ENCODE peak calls at places on chromosomes 4 and X, in six cellular contexts. One of them, this sample, is unnamed.

GRCh38 chrX:78455901-78456300 is 128.5 kb upstream of the CYSLTR1 start:
- DNase-seq in GM10248: no peak
- DNase-seq in left ventricle myocardium inferior: no peak
- DNase-seq in stimulated activated CD4-positive, alpha-beta T cell treated with anti-CD3 and anti-CD28 coated beads, Interleukin-15, amount 100 ng/mL, for 1 hour: no peak
- DNase-seq in CD8-positive, alpha-beta memory T cell: no peak
- DNase-seq in lung: no peak
- DNase-seq in this sample: peak

GRCh38 chrX:132940727-132941162 is 17.7 kb downstream of the HS6ST2 start:
- DNase-seq in GM10248: no peak
- DNase-seq in lung: no peak
- DNase-seq in stimulated activated CD4-positive, alpha-beta T cell treated with anti-CD3 and anti-CD28 coated beads, Interleukin-15, amount 100 ng/mL, for 1 hour: no peak
- DNase-seq in left ventricle myocardium inferior: no peak
- DNase-seq in CD8-positive, alpha-beta memory T cell: no peak
- DNase-seq in this sample: no peak

GRCh38 chr4:154597798-154598774 is 7.5 kb upstream of the FGA start:
- DNase-seq in lung: no peak
- DNase-seq in left ventricle myocardium inferior: no peak
- DNase-seq in GM10248: no peak
- DNase-seq in CD8-positive, alpha-beta memory T cell: no peak
- DNase-seq in stimulated activated CD4-positive, alpha-beta T cell treated with anti-CD3 and anti-CD28 coated beads, Interleukin-15, amount 100 ng/mL, for 1 hour: no peak
- DNase-seq in this sample: no peak

GRCh38 chr4:78766026-78766425 is 10.1 kb upstream of the BMP2K start:
- DNase-seq in lung: no peak
- DNase-seq in stimulated activated CD4-positive, alpha-beta T cell treated with anti-CD3 and anti-CD28 coated beads, Interleukin-15, amount 100 ng/mL, for 1 hour: no peak
- DNase-seq in CD8-positive, alpha-beta memory T cell: no peak
- DNase-seq in left ventricle myocardium inferior: no peak
- DNase-seq in GM10248: no peak
- DNase-seq in this sample: peak

GRCh38 chr4:47217291-47217690 is 185.9 kb downstream of the GABRB1 start:
- DNase-seq in lung: no peak
- DNase-seq in GM10248: no peak
- DNase-seq in left ventricle myocardium inferior: no peak
- DNase-seq in CD8-positive, alpha-beta memory T cell: no peak
- DNase-seq in stimulated activated CD4-positive, alpha-beta T cell treated with anti-CD3 and anti-CD28 coated beads, Interleukin-15, amount 100 ng/mL, for 1 hour: no peak
- DNase-seq in this sample: no peak

GRCh38 chr4:164799410-164799809 is 45.5 kb downstream of the SMIM31 start:
- DNase-seq in stimulated activated CD4-positive, alpha-beta T cell treated with anti-CD3 and anti-CD28 coated beads, Interleukin-15, amount 100 ng/mL, for 1 hour: no peak
- DNase-seq in lung: no peak
- DNase-seq in CD8-positive, alpha-beta memory T cell: no peak
- DNase-seq in left ventricle myocardium inferior: no peak
- DNase-seq in GM10248: no peak
- DNase-seq in this sample: no peak

GRCh38 chr4:187167126-187167525 is 443.5 kb upstream of the FAT1 start:
- DNase-seq in CD8-positive, alpha-beta memory T cell: no peak
- DNase-seq in stimulated activated CD4-positive, alpha-beta T cell treated with anti-CD3 and anti-CD28 coated beads, Interleukin-15, amount 100 ng/mL, for 1 hour: no peak
- DNase-seq in lung: no peak
- DNase-seq in GM10248: no peak
- DNase-seq in left ventricle myocardium inferior: no peak
- DNase-seq in this sample: no peak

GRCh38 chr4:138178566-138178965 is 63.6 kb downstream of the SLC7A11 start:
- DNase-seq in CD8-positive, alpha-beta memory T cell: no peak
- DNase-seq in stimulated activated CD4-positive, alpha-beta T cell treated with anti-CD3 and anti-CD28 coated beads, Interleukin-15, amount 100 ng/mL, for 1 hour: no peak
- DNase-seq in left ventricle myocardium inferior: no peak
- DNase-seq in GM10248: no peak
- DNase-seq in lung: no peak
- DNase-seq in this sample: peak

GRCh38 chr4:114317564-114317963 is 281.0 kb upstream of the UGT8 start:
- DNase-seq in lung: no peak
- DNase-seq in GM10248: no peak
- DNase-seq in stimulated activated CD4-positive, alpha-beta T cell treated with anti-CD3 and anti-CD28 coated beads, Interleukin-15, amount 100 ng/mL, for 1 hour: no peak
- DNase-seq in left ventricle myocardium inferior: no peak
- DNase-seq in CD8-positive, alpha-beta memory T cell: no peak
- DNase-seq in this sample: no peak

GRCh38 chrX:7996414-7996813 is 69.2 kb upstream of the PNPLA4 start:
- DNase-seq in stimulated activated CD4-positive, alpha-beta T cell treated with anti-CD3 and anti-CD28 coated beads, Interleukin-15, amount 100 ng/mL, for 1 hour: no peak
- DNase-seq in lung: no peak
- DNase-seq in left ventricle myocardium inferior: no peak
- DNase-seq in CD8-positive, alpha-beta memory T cell: peak
- DNase-seq in GM10248: peak
- DNase-seq in this sample: peak

GRCh38 chr4:78517050-78517652 is 34.4 kb upstream of the ANXA3 start:
- DNase-seq in left ventricle myocardium inferior: no peak
- DNase-seq in GM10248: no peak
- DNase-seq in lung: no peak
- DNase-seq in stimulated activated CD4-positive, alpha-beta T cell treated with anti-CD3 and anti-CD28 coated beads, Interleukin-15, amount 100 ng/mL, for 1 hour: no peak
- DNase-seq in CD8-positive, alpha-beta memory T cell: no peak
- DNase-seq in this sample: peak

GRCh38 chr4:71550220-71551190 is 211.7 kb downstream of the SLC4A4 start:
- DNase-seq in lung: no peak
- DNase-seq in left ventricle myocardium inferior: no peak
- DNase-seq in stimulated activated CD4-positive, alpha-beta T cell treated with anti-CD3 and anti-CD28 coated beads, Interleukin-15, amount 100 ng/mL, for 1 hour: no peak
- DNase-seq in CD8-positive, alpha-beta memory T cell: no peak
- DNase-seq in GM10248: no peak
- DNase-seq in this sample: peak

GRCh38 chrX:1386338-1387127 is 5.4 kb downstream of the SLC25A6 start:
- DNase-seq in GM10248: peak
- DNase-seq in stimulated activated CD4-positive, alpha-beta T cell treated with anti-CD3 and anti-CD28 coated beads, Interleukin-15, amount 100 ng/mL, for 1 hour: no peak
- DNase-seq in lung: no peak
- DNase-seq in left ventricle myocardium inferior: no peak
- DNase-seq in CD8-positive, alpha-beta memory T cell: no peak
- DNase-seq in this sample: no peak

GRCh38 chrX:45806410-45807121 is 605.9 kb upstream of the DIPK2B start:
- DNase-seq in left ventricle myocardium inferior: no peak
- DNase-seq in GM10248: peak
- DNase-seq in stimulated activated CD4-positive, alpha-beta T cell treated with anti-CD3 and anti-CD28 coated beads, Interleukin-15, amount 100 ng/mL, for 1 hour: no peak
- DNase-seq in CD8-positive, alpha-beta memory T cell: peak
- DNase-seq in lung: no peak
- DNase-seq in this sample: peak

GRCh38 chr4:153341575-153342090 is 2.9 kb upstream of the MND1 start:
- DNase-seq in CD8-positive, alpha-beta memory T cell: no peak
- DNase-seq in left ventricle myocardium inferior: no peak
- DNase-seq in GM10248: no peak
- DNase-seq in stimulated activated CD4-positive, alpha-beta T cell treated with anti-CD3 and anti-CD28 coated beads, Interleukin-15, amount 100 ng/mL, for 1 hour: no peak
- DNase-seq in lung: no peak
- DNase-seq in this sample: peak

GRCh38 chr4:48710446-48711209 is 69.5 kb downstream of the FRYL start:
- DNase-seq in CD8-positive, alpha-beta memory T cell: no peak
- DNase-seq in left ventricle myocardium inferior: no peak
- DNase-seq in GM10248: no peak
- DNase-seq in lung: no peak
- DNase-seq in stimulated activated CD4-positive, alpha-beta T cell treated with anti-CD3 and anti-CD28 coated beads, Interleukin-15, amount 100 ng/mL, for 1 hour: no peak
- DNase-seq in this sample: peak

GRCh38 chr4:89906787-89907521 is 12.3 kb downstream of the MMRN1 start:
- DNase-seq in GM10248: no peak
- DNase-seq in left ventricle myocardium inferior: no peak
- DNase-seq in stimulated activated CD4-positive, alpha-beta T cell treated with anti-CD3 and anti-CD28 coated beads, Interleukin-15, amount 100 ng/mL, for 1 hour: no peak
- DNase-seq in CD8-positive, alpha-beta memory T cell: no peak
- DNase-seq in lung: no peak
- DNase-seq in this sample: no peak

GRCh38 chr4:47071863-47072441 is 40.6 kb downstream of the GABRB1 start:
- DNase-seq in left ventricle myocardium inferior: no peak
- DNase-seq in CD8-positive, alpha-beta memory T cell: no peak
- DNase-seq in stimulated activated CD4-positive, alpha-beta T cell treated with anti-CD3 and anti-CD28 coated beads, Interleukin-15, amount 100 ng/mL, for 1 hour: no peak
- DNase-seq in lung: no peak
- DNase-seq in GM10248: no peak
- DNase-seq in this sample: peak

GRCh38 chrX:28177202-28177601 is 196.0 kb upstream of the DCAF8L1 start:
- DNase-seq in stimulated activated CD4-positive, alpha-beta T cell treated with anti-CD3 and anti-CD28 coated beads, Interleukin-15, amount 100 ng/mL, for 1 hour: no peak
- DNase-seq in CD8-positive, alpha-beta memory T cell: no peak
- DNase-seq in left ventricle myocardium inferior: no peak
- DNase-seq in GM10248: peak
- DNase-seq in lung: no peak
- DNase-seq in this sample: no peak

GRCh38 chr4:20646287-20646686 is 54.0 kb upstream of the PACRGL start:
- DNase-seq in GM10248: no peak
- DNase-seq in left ventricle myocardium inferior: no peak
- DNase-seq in stimulated activated CD4-positive, alpha-beta T cell treated with anti-CD3 and anti-CD28 coated beads, Interleukin-15, amount 100 ng/mL, for 1 hour: no peak
- DNase-seq in CD8-positive, alpha-beta memory T cell: no peak
- DNase-seq in lung: no peak
- DNase-seq in this sample: no peak

GRCh38 chrX:139554991-139555675 is 24.6 kb downstream of the F9 start:
- DNase-seq in lung: no peak
- DNase-seq in stimulated activated CD4-positive, alpha-beta T cell treated with anti-CD3 and anti-CD28 coated beads, Interleukin-15, amount 100 ng/mL, for 1 hour: no peak
- DNase-seq in GM10248: no peak
- DNase-seq in CD8-positive, alpha-beta memory T cell: no peak
- DNase-seq in left ventricle myocardium inferior: no peak
- DNase-seq in this sample: no peak

GRCh38 chrX:110219920-110220319 is 98.0 kb downstream of the AMMECR1 start:
- DNase-seq in stimulated activated CD4-positive, alpha-beta T cell treated with anti-CD3 and anti-CD28 coated beads, Interleukin-15, amount 100 ng/mL, for 1 hour: no peak
- DNase-seq in lung: no peak
- DNase-seq in CD8-positive, alpha-beta memory T cell: no peak
- DNase-seq in left ventricle myocardium inferior: no peak
- DNase-seq in GM10248: no peak
- DNase-seq in this sample: peak

GRCh38 chr4:24473309-24473721 is 111.0 kb downstream of the DHX15 start:
- DNase-seq in stimulated activated CD4-positive, alpha-beta T cell treated with anti-CD3 and anti-CD28 coated beads, Interleukin-15, amount 100 ng/mL, for 1 hour: no peak
- DNase-seq in left ventricle myocardium inferior: peak
- DNase-seq in CD8-positive, alpha-beta memory T cell: no peak
- DNase-seq in lung: no peak
- DNase-seq in GM10248: no peak
- DNase-seq in this sample: peak

GRCh38 chr4:110196206-110196870 is 2.1 kb downstream of the ELOVL6 start:
- DNase-seq in stimulated activated CD4-positive, alpha-beta T cell treated with anti-CD3 and anti-CD28 coated beads, Interleukin-15, amount 100 ng/mL, for 1 hour: no peak
- DNase-seq in lung: peak
- DNase-seq in CD8-positive, alpha-beta memory T cell: peak
- DNase-seq in left ventricle myocardium inferior: peak
- DNase-seq in GM10248: peak
- DNase-seq in this sample: peak

GRCh38 chr4:6473264-6474052 is 1.0 kb upstream of the PPP2R2C start:
- DNase-seq in CD8-positive, alpha-beta memory T cell: no peak
- DNase-seq in stimulated activated CD4-positive, alpha-beta T cell treated with anti-CD3 and anti-CD28 coated beads, Interleukin-15, amount 100 ng/mL, for 1 hour: no peak
- DNase-seq in lung: no peak
- DNase-seq in GM10248: no peak
- DNase-seq in left ventricle myocardium inferior: no peak
- DNase-seq in this sample: no peak

GRCh38 chrX:103002576-103002975 is 61.4 kb downstream of the BEX1 start:
- DNase-seq in CD8-positive, alpha-beta memory T cell: no peak
- DNase-seq in GM10248: no peak
- DNase-seq in stimulated activated CD4-positive, alpha-beta T cell treated with anti-CD3 and anti-CD28 coated beads, Interleukin-15, amount 100 ng/mL, for 1 hour: no peak
- DNase-seq in lung: no peak
- DNase-seq in left ventricle myocardium inferior: no peak
- DNase-seq in this sample: no peak

GRCh38 chrX:118961866-118962560 is 12.4 kb upstream of the LONRF3 start:
- DNase-seq in GM10248: no peak
- DNase-seq in left ventricle myocardium inferior: no peak
- DNase-seq in CD8-positive, alpha-beta memory T cell: no peak
- DNase-seq in stimulated activated CD4-positive, alpha-beta T cell treated with anti-CD3 and anti-CD28 coated beads, Interleukin-15, amount 100 ng/mL, for 1 hour: no peak
- DNase-seq in lung: no peak
- DNase-seq in this sample: no peak

GRCh38 chr4:3252480-3252828 is 3.5 kb downstream of the MSANTD1 start:
- DNase-seq in stimulated activated CD4-positive, alpha-beta T cell treated with anti-CD3 and anti-CD28 coated beads, Interleukin-15, amount 100 ng/mL, for 1 hour: no peak
- DNase-seq in CD8-positive, alpha-beta memory T cell: no peak
- DNase-seq in lung: no peak
- DNase-seq in left ventricle myocardium inferior: no peak
- DNase-seq in GM10248: no peak
- DNase-seq in this sample: no peak

GRCh38 chr4:174398728-174399127 is 115.0 kb downstream of the CEP44 start:
- DNase-seq in stimulated activated CD4-positive, alpha-beta T cell treated with anti-CD3 and anti-CD28 coated beads, Interleukin-15, amount 100 ng/mL, for 1 hour: no peak
- DNase-seq in lung: no peak
- DNase-seq in CD8-positive, alpha-beta memory T cell: no peak
- DNase-seq in left ventricle myocardium inferior: no peak
- DNase-seq in GM10248: no peak
- DNase-seq in this sample: peak

GRCh38 chrX:134444681-134445080 is 15.3 kb upstream of the HPRT1 start:
- DNase-seq in GM10248: peak
- DNase-seq in lung: no peak
- DNase-seq in CD8-positive, alpha-beta memory T cell: no peak
- DNase-seq in left ventricle myocardium inferior: no peak
- DNase-seq in stimulated activated CD4-positive, alpha-beta T cell treated with anti-CD3 and anti-CD28 coated beads, Interleukin-15, amount 100 ng/mL, for 1 hour: no peak
- DNase-seq in this sample: no peak

GRCh38 chr4:149884046-149884445 is 68.4 kb upstream of the IQCM start:
- DNase-seq in lung: no peak
- DNase-seq in CD8-positive, alpha-beta memory T cell: no peak
- DNase-seq in stimulated activated CD4-positive, alpha-beta T cell treated with anti-CD3 and anti-CD28 coated beads, Interleukin-15, amount 100 ng/mL, for 1 hour: no peak
- DNase-seq in GM10248: no peak
- DNase-seq in left ventricle myocardium inferior: peak
- DNase-seq in this sample: peak

GRCh38 chr4:68950033-68950432 is 1.6 kb downstream of the UGT2A3 start:
- DNase-seq in left ventricle myocardium inferior: no peak
- DNase-seq in lung: no peak
- DNase-seq in GM10248: no peak
- DNase-seq in CD8-positive, alpha-beta memory T cell: no peak
- DNase-seq in stimulated activated CD4-positive, alpha-beta T cell treated with anti-CD3 and anti-CD28 coated beads, Interleukin-15, amount 100 ng/mL, for 1 hour: no peak
- DNase-seq in this sample: no peak